ENCODE peak calls at places on chromosomes 4 and X, in seven cellular contexts. One of them, this sample, is unnamed.

GRCh38 chr4:54913751-54914526 is 211.5 kb downstream of the KDR start:
- DNase-seq in GM12891: no peak
- DNase-seq in GM12892: no peak
- DNase-seq in HepG2: peak
- DNase-seq in SK-N-SH: no peak
- DNase-seq in GM12878: no peak
- DNase-seq in K562: no peak
- DNase-seq in this sample: no peak

GRCh38 chr4:176833416-176833815 is 40.7 kb upstream of the VEGFC start:
- DNase-seq in GM12891: no peak
- DNase-seq in GM12892: no peak
- DNase-seq in HepG2: no peak
- DNase-seq in SK-N-SH: no peak
- DNase-seq in GM12878: no peak
- DNase-seq in K562: no peak
- DNase-seq in this sample: no peak

GRCh38 chr4:2500547-2500946 is 31.6 kb downstream of the RNF4 start:
- DNase-seq in GM12891: no peak
- DNase-seq in GM12892: no peak
- DNase-seq in HepG2: no peak
- DNase-seq in SK-N-SH: no peak
- DNase-seq in GM12878: no peak
- DNase-seq in K562: no peak
- DNase-seq in this sample: no peak

GRCh38 chrX:73581002-73581628 is 18.1 kb downstream of the CHIC1 start:
- DNase-seq in GM12891: no peak
- DNase-seq in GM12892: no peak
- DNase-seq in HepG2: no peak
- DNase-seq in SK-N-SH: no peak
- DNase-seq in GM12878: no peak
- DNase-seq in K562: no peak
- DNase-seq in this sample: no peak

GRCh38 chr4:38333219-38333618 is 330.8 kb upstream of the KLF3 start:
- DNase-seq in GM12891: no peak
- DNase-seq in GM12892: no peak
- DNase-seq in HepG2: no peak
- DNase-seq in SK-N-SH: no peak
- DNase-seq in GM12878: no peak
- DNase-seq in K562: no peak
- DNase-seq in this sample: no peak

GRCh38 chr4:87975466-87975865 is at the start of gene SPP1:
- DNase-seq in GM12891: no peak
- DNase-seq in GM12892: no peak
- DNase-seq in HepG2: peak
- DNase-seq in SK-N-SH: peak
- DNase-seq in GM12878: no peak
- DNase-seq in K562: no peak
- DNase-seq in this sample: no peak

GRCh38 chr4:111836601-111837000 is 308.7 kb upstream of the FAM241A start:
- DNase-seq in GM12891: no peak
- DNase-seq in GM12892: no peak
- DNase-seq in HepG2: no peak
- DNase-seq in SK-N-SH: no peak
- DNase-seq in GM12878: no peak
- DNase-seq in K562: no peak
- DNase-seq in this sample: no peak

GRCh38 chr4:25914670-25915358 is 794 bp downstream of the SMIM20 start:
- DNase-seq in GM12891: no peak
- DNase-seq in GM12892: no peak
- DNase-seq in HepG2: no peak
- DNase-seq in SK-N-SH: peak
- DNase-seq in GM12878: no peak
- DNase-seq in K562: no peak
- DNase-seq in this sample: no peak

GRCh38 chr4:11748169-11748872 is 319.6 kb upstream of the HS3ST1 start:
- DNase-seq in GM12891: no peak
- DNase-seq in GM12892: no peak
- DNase-seq in HepG2: no peak
- DNase-seq in SK-N-SH: no peak
- DNase-seq in GM12878: no peak
- DNase-seq in K562: no peak
- DNase-seq in this sample: no peak

GRCh38 chr4:71296945-71297344 is 41.9 kb upstream of the SLC4A4 start:
- DNase-seq in GM12891: no peak
- DNase-seq in GM12892: no peak
- DNase-seq in HepG2: no peak
- DNase-seq in SK-N-SH: no peak
- DNase-seq in GM12878: no peak
- DNase-seq in K562: no peak
- DNase-seq in this sample: no peak

GRCh38 chrX:40037367-40037766 is 60.4 kb downstream of the BCOR start:
- DNase-seq in GM12891: no peak
- DNase-seq in GM12892: no peak
- DNase-seq in HepG2: no peak
- DNase-seq in SK-N-SH: no peak
- DNase-seq in GM12878: no peak
- DNase-seq in K562: no peak
- DNase-seq in this sample: no peak

GRCh38 chr4:102454981-102455690 is 46.0 kb upstream of the NFKB1 start:
- DNase-seq in GM12891: no peak
- DNase-seq in GM12892: no peak
- DNase-seq in HepG2: no peak
- DNase-seq in SK-N-SH: no peak
- DNase-seq in GM12878: no peak
- DNase-seq in K562: no peak
- DNase-seq in this sample: no peak

GRCh38 chrX:13050151-13050550 is 5.7 kb upstream of the FAM9C start:
- DNase-seq in GM12891: no peak
- DNase-seq in GM12892: no peak
- DNase-seq in HepG2: no peak
- DNase-seq in SK-N-SH: no peak
- DNase-seq in GM12878: no peak
- DNase-seq in K562: no peak
- DNase-seq in this sample: no peak

GRCh38 chrX:3532571-3532970 is 180.9 kb downstream of the PRKX start:
- DNase-seq in GM12891: no peak
- DNase-seq in GM12892: no peak
- DNase-seq in HepG2: no peak
- DNase-seq in SK-N-SH: no peak
- DNase-seq in GM12878: no peak
- DNase-seq in K562: no peak
- DNase-seq in this sample: no peak

GRCh38 chr4:1718095-1718850 is 2.9 kb downstream of the TMEM129 start:
- DNase-seq in GM12891: no peak
- DNase-seq in GM12892: no peak
- DNase-seq in HepG2: no peak
- DNase-seq in SK-N-SH: peak
- DNase-seq in GM12878: no peak
- DNase-seq in K562: no peak
- DNase-seq in this sample: no peak

GRCh38 chrX:53631156-53631555 is 55.4 kb downstream of the HUWE1 start:
- DNase-seq in GM12891: no peak
- DNase-seq in GM12892: no peak
- DNase-seq in HepG2: no peak
- DNase-seq in SK-N-SH: no peak
- DNase-seq in GM12878: no peak
- DNase-seq in K562: no peak
- DNase-seq in this sample: no peak

GRCh38 chr4:113943863-113944262 is 35.6 kb downstream of the ARSJ start:
- DNase-seq in GM12891: no peak
- DNase-seq in GM12892: no peak
- DNase-seq in HepG2: no peak
- DNase-seq in SK-N-SH: no peak
- DNase-seq in GM12878: no peak
- DNase-seq in K562: no peak
- DNase-seq in this sample: no peak

GRCh38 chr4:59374416-59374815 is 1825.7 kb upstream of the ADGRL3 start:
- DNase-seq in GM12891: no peak
- DNase-seq in GM12892: no peak
- DNase-seq in HepG2: peak
- DNase-seq in SK-N-SH: no peak
- DNase-seq in GM12878: no peak
- DNase-seq in K562: no peak
- DNase-seq in this sample: no peak

GRCh38 chrX:11670316-11670715 is 4.6 kb upstream of the ARHGAP6 start:
- DNase-seq in GM12891: no peak
- DNase-seq in GM12892: no peak
- DNase-seq in HepG2: no peak
- DNase-seq in SK-N-SH: no peak
- DNase-seq in GM12878: no peak
- DNase-seq in K562: no peak
- DNase-seq in this sample: no peak

GRCh38 chr4:125323547-125324100 is 8.9 kb downstream of the FAT4 start:
- DNase-seq in GM12891: no peak
- DNase-seq in GM12892: no peak
- DNase-seq in HepG2: no peak
- DNase-seq in SK-N-SH: no peak
- DNase-seq in GM12878: no peak
- DNase-seq in K562: no peak
- DNase-seq in this sample: no peak

GRCh38 chrX:101602077-101602476 is 15.7 kb downstream of the ARMCX6 start:
- DNase-seq in GM12891: no peak
- DNase-seq in GM12892: no peak
- DNase-seq in HepG2: no peak
- DNase-seq in SK-N-SH: no peak
- DNase-seq in GM12878: no peak
- DNase-seq in K562: no peak
- DNase-seq in this sample: no peak

GRCh38 chr4:176883681-176884418 is 91.1 kb upstream of the VEGFC start:
- DNase-seq in GM12891: no peak
- DNase-seq in GM12892: no peak
- DNase-seq in HepG2: no peak
- DNase-seq in SK-N-SH: no peak
- DNase-seq in GM12878: no peak
- DNase-seq in K562: no peak
- DNase-seq in this sample: no peak

GRCh38 chrX:150635952-150636351 is 57.2 kb upstream of the MTMR1 start:
- DNase-seq in GM12891: no peak
- DNase-seq in GM12892: no peak
- DNase-seq in HepG2: no peak
- DNase-seq in SK-N-SH: no peak
- DNase-seq in GM12878: peak
- DNase-seq in K562: no peak
- DNase-seq in this sample: no peak
- TF ChIP-seq TAF1 in GM12891: no peak
- TF ChIP-seq TAF1 in GM12892: no peak
- TF ChIP-seq TAF1 in HepG2: no peak
- TF ChIP-seq TAF1 in SK-N-SH: no peak
- TF ChIP-seq TAF1 in GM12878: no peak
- TF ChIP-seq TAF1 in K562: no peak
- TF ChIP-seq TAF1 in this sample: no peak

GRCh38 chr4:32417113-32417704 is 1697.0 kb downstream of the PCDH7 start:
- DNase-seq in GM12891: no peak
- DNase-seq in GM12892: no peak
- DNase-seq in HepG2: no peak
- DNase-seq in SK-N-SH: no peak
- DNase-seq in GM12878: no peak
- DNase-seq in K562: no peak
- DNase-seq in this sample: no peak
- TF ChIP-seq TAF1 in GM12891: no peak
- TF ChIP-seq TAF1 in GM12892: no peak
- TF ChIP-seq TAF1 in HepG2: no peak
- TF ChIP-seq TAF1 in SK-N-SH: no peak
- TF ChIP-seq TAF1 in GM12878: no peak
- TF ChIP-seq TAF1 in K562: no peak
- TF ChIP-seq TAF1 in this sample: no peak

GRCh38 chr4:169270156-169270809 is 473 bp downstream of the SH3RF1 start:
- DNase-seq in GM12891: peak
- DNase-seq in GM12892: peak
- DNase-seq in HepG2: no peak
- DNase-seq in SK-N-SH: peak
- DNase-seq in GM12878: no peak
- DNase-seq in K562: peak
- DNase-seq in this sample: peak
- TF ChIP-seq TAF1 in GM12891: no peak
- TF ChIP-seq TAF1 in GM12892: no peak
- TF ChIP-seq TAF1 in HepG2: no peak
- TF ChIP-seq TAF1 in SK-N-SH: no peak
- TF ChIP-seq TAF1 in GM12878: no peak
- TF ChIP-seq TAF1 in K562: no peak
- TF ChIP-seq TAF1 in this sample: peak

GRCh38 chr4:648579-649292 is 23.4 kb downstream of the PDE6B start:
- DNase-seq in GM12891: no peak
- DNase-seq in GM12892: no peak
- DNase-seq in HepG2: peak
- DNase-seq in SK-N-SH: no peak
- DNase-seq in GM12878: no peak
- DNase-seq in K562: no peak
- DNase-seq in this sample: no peak
- TF ChIP-seq TAF1 in GM12891: no peak
- TF ChIP-seq TAF1 in GM12892: no peak
- TF ChIP-seq TAF1 in HepG2: no peak
- TF ChIP-seq TAF1 in SK-N-SH: no peak
- TF ChIP-seq TAF1 in GM12878: no peak
- TF ChIP-seq TAF1 in K562: no peak
- TF ChIP-seq TAF1 in this sample: no peak

GRCh38 chr4:12957108-12957507 is 527.0 kb downstream of the RAB28 start:
- DNase-seq in GM12891: no peak
- DNase-seq in GM12892: no peak
- DNase-seq in HepG2: peak
- DNase-seq in SK-N-SH: no peak
- DNase-seq in GM12878: no peak
- DNase-seq in K562: no peak
- DNase-seq in this sample: no peak

GRCh38 chr4:12961713-12962112 is 522.4 kb downstream of the RAB28 start:
- DNase-seq in GM12891: no peak
- DNase-seq in GM12892: no peak
- DNase-seq in HepG2: no peak
- DNase-seq in SK-N-SH: no peak
- DNase-seq in GM12878: no peak
- DNase-seq in K562: no peak
- DNase-seq in this sample: no peak

GRCh38 chr4:12956026-12956425 is 528.1 kb downstream of the RAB28 start:
- DNase-seq in GM12891: no peak
- DNase-seq in GM12892: no peak
- DNase-seq in HepG2: no peak
- DNase-seq in SK-N-SH: no peak
- DNase-seq in GM12878: no peak
- DNase-seq in K562: no peak
- DNase-seq in this sample: no peak
- TF ChIP-seq TAF1 in GM12891: no peak
- TF ChIP-seq TAF1 in GM12892: no peak
- TF ChIP-seq TAF1 in HepG2: no peak
- TF ChIP-seq TAF1 in SK-N-SH: no peak
- TF ChIP-seq TAF1 in GM12878: no peak
- TF ChIP-seq TAF1 in K562: no peak
- TF ChIP-seq TAF1 in this sample: no peak